ENCODE peak calls at places on chromosome 12, in eight cellular contexts. J is NCI-H1417; I is HuH-7.5; S is naive thymus-derived CD8-positive, alpha-beta T cell; M is H54; U is activated naive CD8-positive, alpha-beta T cell treated with anti-CD3 and anti-CD28 coated beads, Interleukin-2, amount 10 ng/mL, durations not matched to agents 7 days and 5 days; C is EL; N is fibroblast of gingiva. W is an unnamed sample.

GRCh38 chr12:40330180-40330579 is 105.4 kb downstream of the LRRK2 start:
- DNase-seq in J (no peak), I (no peak), S (no peak), M (no peak), U (no peak), C (no peak), N (no peak), W (no peak)

GRCh38 chr12:46388427-46388992 is 15.9 kb upstream of the SLC38A2 start:
- DNase-seq in J (no peak), I (no peak), S (no peak), M (no peak), U (no peak), C (peak), N (no peak), W (no peak)

GRCh38 chr12:127176804-127177203 is 1090.2 kb upstream of the TMEM132C start:
- DNase-seq in J (no peak), I (no peak), S (no peak), M (no peak), U (no peak), C (no peak), N (no peak), W (no peak)

GRCh38 chr12:31772685-31773222 is 43.9 kb upstream of the AMN1 start:
- DNase-seq in J (no peak), I (peak), S (no peak), M (no peak), U (no peak), C (no peak), N (no peak), W (no peak)

GRCh38 chr12:42172811-42173210 is 28.1 kb upstream of the GXYLT1 start:
- DNase-seq in J (no peak), I (no peak), S (no peak), M (no peak), U (no peak), C (no peak), N (no peak), W (no peak)

GRCh38 chr12:107329569-107330324 is 236.4 kb upstream of the CRY1 start:
- DNase-seq in J (peak), I (no peak), S (no peak), M (no peak), U (no peak), C (no peak), N (no peak), W (no peak)

GRCh38 chr12:86914716-86915115 is 658.5 kb upstream of the MGAT4C start:
- DNase-seq in J (no peak), I (no peak), S (no peak), M (no peak), U (no peak), C (peak), N (peak), W (no peak)

GRCh38 chr12:42568952-42569916 is 20.3 kb downstream of the PRICKLE1 start:
- DNase-seq in J (peak), I (peak), S (no peak), M (no peak), U (no peak), C (peak), N (peak), W (no peak)

W was measured in stimulated activated naive CD4-positive, alpha-beta T cell.